ENCODE peak calls at places on chromosomes 1 and 21, in ten cellular contexts. One of them, this sample, is unnamed.

GRCh38 chr1:147109762-147110161 is 62.5 kb downstream of the PRKAB2 start:
- DNase-seq in transverse colon: no peak
- DNase-seq in spleen: no peak
- DNase-seq in neural progenitor cell: no peak
- DNase-seq in OCI-LY7: no peak
- DNase-seq in cardiac fibroblast: no peak
- DNase-seq in AG04450: no peak
- DNase-seq in osteoblast: no peak
- DNase-seq in GM12865: no peak
- DNase-seq in HCT116: no peak
- DNase-seq in this sample: no peak

GRCh38 chr21:31675332-31675731 is 15.8 kb downstream of the SOD1 start:
- DNase-seq in transverse colon: no peak
- DNase-seq in spleen: no peak
- DNase-seq in neural progenitor cell: no peak
- DNase-seq in OCI-LY7: no peak
- DNase-seq in cardiac fibroblast: no peak
- DNase-seq in AG04450: no peak
- DNase-seq in osteoblast: no peak
- DNase-seq in GM12865: no peak
- DNase-seq in HCT116: no peak
- DNase-seq in this sample: no peak

GRCh38 chr1:34924759-34925555 is 4.5 kb downstream of the DLGAP3 start:
- DNase-seq in transverse colon: peak; percentile 37
- DNase-seq in spleen: no peak
- DNase-seq in neural progenitor cell: peak; percentile 90
- DNase-seq in OCI-LY7: peak; percentile 20
- DNase-seq in cardiac fibroblast: peak; percentile 67
- DNase-seq in AG04450: peak; percentile 20
- DNase-seq in osteoblast: peak; percentile 98
- DNase-seq in GM12865: peak; percentile 46
- DNase-seq in HCT116: no peak
- DNase-seq in this sample: no peak

GRCh38 chr1:117136749-117137148 is 15.2 kb upstream of the TRIM45 start:
- DNase-seq in transverse colon: no peak
- DNase-seq in spleen: no peak
- DNase-seq in neural progenitor cell: no peak
- DNase-seq in OCI-LY7: no peak
- DNase-seq in cardiac fibroblast: no peak
- DNase-seq in AG04450: no peak
- DNase-seq in osteoblast: no peak
- DNase-seq in GM12865: no peak
- DNase-seq in HCT116: no peak
- DNase-seq in this sample: no peak

GRCh38 chr1:147171399-147172167 is 687 bp downstream of the PRKAB2 start:
- DNase-seq in transverse colon: peak; percentile 13
- DNase-seq in spleen: no peak
- DNase-seq in neural progenitor cell: peak; percentile 41
- DNase-seq in OCI-LY7: peak; percentile 19
- DNase-seq in cardiac fibroblast: no peak
- DNase-seq in AG04450: no peak
- DNase-seq in osteoblast: peak; percentile 69
- DNase-seq in GM12865: peak; percentile 24
- DNase-seq in HCT116: no peak
- DNase-seq in this sample: no peak

GRCh38 chr1:115717541-115717940 is 51.0 kb downstream of the CASQ2 start:
- DNase-seq in transverse colon: peak; percentile 32
- DNase-seq in spleen: no peak
- DNase-seq in neural progenitor cell: peak; percentile 68
- DNase-seq in OCI-LY7: peak; percentile 31
- DNase-seq in cardiac fibroblast: peak; percentile 57
- DNase-seq in AG04450: no peak
- DNase-seq in osteoblast: no peak
- DNase-seq in GM12865: peak; percentile 66
- DNase-seq in HCT116: peak; percentile 32
- DNase-seq in this sample: peak; percentile 33

GRCh38 chr1:36024761-36025303 is 59.1 kb upstream of the TEKT2 start:
- DNase-seq in transverse colon: no peak
- DNase-seq in spleen: no peak
- DNase-seq in neural progenitor cell: no peak
- DNase-seq in OCI-LY7: no peak
- DNase-seq in cardiac fibroblast: no peak
- DNase-seq in AG04450: no peak
- DNase-seq in osteoblast: no peak
- DNase-seq in GM12865: no peak
- DNase-seq in HCT116: no peak
- DNase-seq in this sample: no peak

GRCh38 chr1:15680131-15680530 is 4.0 kb upstream of the PLEKHM2 start:
- DNase-seq in transverse colon: no peak
- DNase-seq in spleen: no peak
- DNase-seq in neural progenitor cell: no peak
- DNase-seq in OCI-LY7: no peak
- DNase-seq in cardiac fibroblast: peak; percentile 67
- DNase-seq in AG04450: peak; percentile 37
- DNase-seq in osteoblast: peak; percentile 96
- DNase-seq in GM12865: no peak
- DNase-seq in HCT116: no peak
- DNase-seq in this sample: no peak

GRCh38 chr21:43269461-43269860 is 100.7 kb downstream of the CRYAA start:
- DNase-seq in transverse colon: no peak
- DNase-seq in spleen: peak; percentile 75
- DNase-seq in neural progenitor cell: peak; percentile 42
- DNase-seq in OCI-LY7: peak; percentile 54
- DNase-seq in cardiac fibroblast: no peak
- DNase-seq in AG04450: no peak
- DNase-seq in osteoblast: peak; percentile 77
- DNase-seq in GM12865: peak; percentile 52
- DNase-seq in HCT116: no peak
- DNase-seq in this sample: peak; percentile 20

GRCh38 chr1:234884701-234885100 is 243.9 kb downstream of the TOMM20 start:
- DNase-seq in transverse colon: no peak
- DNase-seq in spleen: no peak
- DNase-seq in neural progenitor cell: no peak
- DNase-seq in OCI-LY7: no peak
- DNase-seq in cardiac fibroblast: no peak
- DNase-seq in AG04450: no peak
- DNase-seq in osteoblast: no peak
- DNase-seq in GM12865: no peak
- DNase-seq in HCT116: no peak
- DNase-seq in this sample: no peak

GRCh38 chr1:234887026-234887910 is 241.4 kb downstream of the TOMM20 start:
- DNase-seq in transverse colon: no peak
- DNase-seq in spleen: no peak
- DNase-seq in neural progenitor cell: no peak
- DNase-seq in OCI-LY7: peak; percentile 16
- DNase-seq in cardiac fibroblast: no peak
- DNase-seq in AG04450: no peak
- DNase-seq in osteoblast: no peak
- DNase-seq in GM12865: no peak
- DNase-seq in HCT116: no peak
- DNase-seq in this sample: no peak

GRCh38 chr1:234884006-234884405 is 244.6 kb downstream of the TOMM20 start:
- DNase-seq in transverse colon: no peak
- DNase-seq in spleen: no peak
- DNase-seq in neural progenitor cell: no peak
- DNase-seq in OCI-LY7: no peak
- DNase-seq in cardiac fibroblast: no peak
- DNase-seq in AG04450: no peak
- DNase-seq in osteoblast: no peak
- DNase-seq in GM12865: no peak
- DNase-seq in HCT116: no peak
- DNase-seq in this sample: no peak

GRCh38 chr1:234885601-234886000 is 243.0 kb downstream of the TOMM20 start:
- DNase-seq in transverse colon: no peak
- DNase-seq in spleen: no peak
- DNase-seq in neural progenitor cell: no peak
- DNase-seq in OCI-LY7: no peak
- DNase-seq in cardiac fibroblast: no peak
- DNase-seq in AG04450: no peak
- DNase-seq in osteoblast: no peak
- DNase-seq in GM12865: no peak
- DNase-seq in HCT116: no peak
- DNase-seq in this sample: no peak

GRCh38 chr1:234886081-234886874 is 242.4 kb downstream of the TOMM20 start:
- DNase-seq in transverse colon: no peak
- DNase-seq in spleen: no peak
- DNase-seq in neural progenitor cell: no peak
- DNase-seq in OCI-LY7: no peak
- DNase-seq in cardiac fibroblast: no peak
- DNase-seq in AG04450: no peak
- DNase-seq in osteoblast: no peak
- DNase-seq in GM12865: no peak
- DNase-seq in HCT116: no peak
- DNase-seq in this sample: no peak
- H3K4me3 ChIP-seq in transverse colon: no peak overlapping the region
- H3K4me3 ChIP-seq in spleen: no peak overlapping the region
- H3K4me3 ChIP-seq in neural progenitor cell: no peak overlapping the region
- H3K4me3 ChIP-seq in OCI-LY7: no peak overlapping the region
- H3K4me3 ChIP-seq in cardiac fibroblast: no peak overlapping the region
- H3K4me3 ChIP-seq in AG04450: no peak overlapping the region
- H3K4me3 ChIP-seq in osteoblast: no peak overlapping the region
- H3K4me3 ChIP-seq in GM12865: no peak overlapping the region
- H3K4me3 ChIP-seq in HCT116: no peak overlapping the region
- H3K4me3 ChIP-seq in this sample: no peak overlapping the region

DNA sequence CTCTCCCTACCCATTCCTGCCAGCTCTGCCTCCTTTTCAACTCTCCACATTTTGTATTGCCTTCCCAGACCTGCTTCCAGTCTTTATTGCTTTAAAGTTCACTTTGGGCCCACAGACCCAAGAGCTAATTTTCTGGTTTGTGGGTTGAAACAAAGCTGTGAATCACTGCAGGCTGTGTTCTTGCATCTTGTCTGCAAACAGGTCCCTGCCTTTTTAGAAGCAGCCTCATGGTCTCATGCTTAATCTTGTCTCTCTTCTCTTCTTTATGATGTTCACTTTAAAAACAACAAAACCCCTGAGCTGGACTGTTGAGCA is 3.8 kb downstream of the BTG2 start:
- DNase-seq in transverse colon: no peak
- DNase-seq in spleen: no peak
- DNase-seq in neural progenitor cell: no peak
- DNase-seq in OCI-LY7: no peak
- DNase-seq in cardiac fibroblast: no peak
- DNase-seq in AG04450: no peak
- DNase-seq in osteoblast: no peak
- DNase-seq in GM12865: peak; percentile 38
- DNase-seq in HCT116: no peak
- DNase-seq in this sample: no peak
- H3K4me3 ChIP-seq in transverse colon: no peak overlapping the region
- H3K4me3 ChIP-seq in spleen: peak overlapping the region; percentile 86
- H3K4me3 ChIP-seq in neural progenitor cell: peak overlapping the region; percentile 87
- H3K4me3 ChIP-seq in OCI-LY7: peak overlapping the region; percentile 96
- H3K4me3 ChIP-seq in cardiac fibroblast: no peak overlapping the region
- H3K4me3 ChIP-seq in AG04450: no peak overlapping the region
- H3K4me3 ChIP-seq in osteoblast: no peak overlapping the region
- H3K4me3 ChIP-seq in GM12865: peak overlapping the region; percentile 97
- H3K4me3 ChIP-seq in HCT116: no peak overlapping the region
- H3K4me3 ChIP-seq in this sample: no peak overlapping the region

GRCh38 chr1:160401487-160401805 is 1.1 kb downstream of the VANGL2 start:
- DNase-seq in transverse colon: no peak
- DNase-seq in spleen: no peak
- DNase-seq in neural progenitor cell: no peak
- DNase-seq in OCI-LY7: no peak
- DNase-seq in cardiac fibroblast: no peak
- DNase-seq in AG04450: no peak
- DNase-seq in osteoblast: no peak
- DNase-seq in GM12865: no peak
- DNase-seq in HCT116: no peak
- DNase-seq in this sample: no peak

GRCh38 chr1:160404094-160404493 is 3.7 kb downstream of the VANGL2 start:
- DNase-seq in transverse colon: no peak
- DNase-seq in spleen: no peak
- DNase-seq in neural progenitor cell: no peak
- DNase-seq in OCI-LY7: peak; percentile 47
- DNase-seq in cardiac fibroblast: no peak
- DNase-seq in AG04450: no peak
- DNase-seq in osteoblast: peak; percentile 79
- DNase-seq in GM12865: no peak
- DNase-seq in HCT116: no peak
- DNase-seq in this sample: no peak

GRCh38 chr1:160403244-160403643 is 2.9 kb downstream of the VANGL2 start:
- DNase-seq in transverse colon: no peak
- DNase-seq in spleen: no peak
- DNase-seq in neural progenitor cell: no peak
- DNase-seq in OCI-LY7: no peak
- DNase-seq in cardiac fibroblast: peak; percentile 31
- DNase-seq in AG04450: no peak
- DNase-seq in osteoblast: no peak
- DNase-seq in GM12865: no peak
- DNase-seq in HCT116: no peak
- DNase-seq in this sample: no peak

GRCh38 chr1:160400646-160401486 is 502 bp downstream of the VANGL2 start:
- DNase-seq in transverse colon: peak; percentile 24
- DNase-seq in spleen: no peak
- DNase-seq in neural progenitor cell: peak; percentile 88
- DNase-seq in OCI-LY7: peak; percentile 31
- DNase-seq in cardiac fibroblast: no peak
- DNase-seq in AG04450: no peak
- DNase-seq in osteoblast: no peak
- DNase-seq in GM12865: no peak
- DNase-seq in HCT116: no peak
- DNase-seq in this sample: no peak

GRCh38 chr1:160401972-160402795 is 1.8 kb downstream of the VANGL2 start:
- DNase-seq in transverse colon: no peak
- DNase-seq in spleen: no peak
- DNase-seq in neural progenitor cell: no peak
- DNase-seq in OCI-LY7: no peak
- DNase-seq in cardiac fibroblast: no peak
- DNase-seq in AG04450: no peak
- DNase-seq in osteoblast: peak; percentile 71
- DNase-seq in GM12865: no peak
- DNase-seq in HCT116: no peak
- DNase-seq in this sample: no peak
- H3K4me3 ChIP-seq in transverse colon: no peak overlapping the region
- H3K4me3 ChIP-seq in spleen: no peak overlapping the region
- H3K4me3 ChIP-seq in neural progenitor cell: peak overlapping the region; percentile 100
- H3K4me3 ChIP-seq in OCI-LY7: peak overlapping the region; percentile 70
- H3K4me3 ChIP-seq in cardiac fibroblast: peak overlapping the region; percentile 52
- H3K4me3 ChIP-seq in AG04450: peak overlapping the region; percentile 64
- H3K4me3 ChIP-seq in osteoblast: no peak overlapping the region
- H3K4me3 ChIP-seq in GM12865: no peak overlapping the region
- H3K4me3 ChIP-seq in HCT116: no peak overlapping the region
- H3K4me3 ChIP-seq in this sample: peak overlapping the region; percentile 95

DNA sequence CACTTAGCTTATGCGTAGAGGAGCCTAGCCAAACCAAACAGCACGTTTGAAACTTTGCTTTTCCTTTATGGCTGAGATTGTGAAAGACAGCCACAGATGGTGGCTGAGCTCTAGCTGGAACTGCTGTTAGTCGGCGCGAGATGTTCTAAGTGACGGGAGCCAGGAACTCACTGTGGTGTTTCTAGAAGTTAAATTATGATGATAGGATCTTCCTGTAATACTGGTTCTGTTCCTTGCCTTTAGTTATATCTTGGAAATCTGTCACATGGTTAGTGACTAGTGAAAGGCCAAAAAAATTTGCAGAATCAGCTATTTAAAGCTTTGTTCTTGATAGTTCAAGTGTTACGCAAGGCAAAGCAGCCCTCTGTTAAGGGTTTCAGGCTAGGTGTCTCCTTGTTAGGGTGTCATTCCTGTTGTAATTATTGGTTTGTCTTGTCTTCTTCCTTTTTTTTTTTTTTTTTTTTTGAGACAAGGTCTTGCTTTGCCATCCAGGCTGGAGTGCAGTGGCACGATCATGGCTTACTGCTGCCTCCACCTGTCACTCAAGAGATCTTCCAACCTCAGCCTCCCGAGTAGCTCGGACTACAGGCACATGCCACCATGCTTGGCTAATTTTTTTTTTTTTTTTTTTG is 22.6 kb downstream of the AK4 start:
- DNase-seq in transverse colon: peak; percentile 35
- DNase-seq in spleen: no peak
- DNase-seq in neural progenitor cell: no peak
- DNase-seq in OCI-LY7: no peak
- DNase-seq in cardiac fibroblast: peak; percentile 77
- DNase-seq in AG04450: no peak
- DNase-seq in osteoblast: peak; percentile 79
- DNase-seq in GM12865: no peak
- DNase-seq in HCT116: no peak
- DNase-seq in this sample: no peak
- H3K4me3 ChIP-seq in transverse colon: no peak overlapping the region
- H3K4me3 ChIP-seq in spleen: no peak overlapping the region
- H3K4me3 ChIP-seq in neural progenitor cell: no peak overlapping the region
- H3K4me3 ChIP-seq in OCI-LY7: no peak overlapping the region
- H3K4me3 ChIP-seq in cardiac fibroblast: no peak overlapping the region
- H3K4me3 ChIP-seq in AG04450: no peak overlapping the region
- H3K4me3 ChIP-seq in osteoblast: no peak overlapping the region
- H3K4me3 ChIP-seq in GM12865: no peak overlapping the region
- H3K4me3 ChIP-seq in HCT116: no peak overlapping the region
- H3K4me3 ChIP-seq in this sample: no peak overlapping the region